ENCODE peak calls at places on chromosomes 4 and X, in five cellular contexts. One of them, this sample, is unnamed.

GRCh38 chrX:50812995-50813842 is 775 bp downstream of the SHROOM4 start:
- DNase-seq in activated CD4-positive, alpha-beta T cell treated with anti-CD3 and anti-CD28 coated beads, Interleukin-2, amount 50 U/mL, for 1 hour: no peak
- DNase-seq in NCI-H1436: no peak
- DNase-seq in T-helper 1 cell: no peak
- DNase-seq in activated CD4-positive, CD25-positive, alpha-beta regulatory T cell treated with anti-CD3 and anti-CD28 coated beads, Interleukin-2, amount 50 U/mL, for 72 hours: no peak
- DNase-seq in this sample: no peak

GRCh38 chr4:100075486-100076270 is 114.6 kb downstream of the DDIT4L start:
- DNase-seq in activated CD4-positive, alpha-beta T cell treated with anti-CD3 and anti-CD28 coated beads, Interleukin-2, amount 50 U/mL, for 1 hour: no peak
- DNase-seq in NCI-H1436: no peak
- DNase-seq in T-helper 1 cell: no peak
- DNase-seq in activated CD4-positive, CD25-positive, alpha-beta regulatory T cell treated with anti-CD3 and anti-CD28 coated beads, Interleukin-2, amount 50 U/mL, for 72 hours: no peak
- DNase-seq in this sample: no peak

GRCh38 chr4:7201351-7202305 is 9.3 kb downstream of the SORCS2 start:
- DNase-seq in activated CD4-positive, alpha-beta T cell treated with anti-CD3 and anti-CD28 coated beads, Interleukin-2, amount 50 U/mL, for 1 hour: no peak
- DNase-seq in NCI-H1436: no peak
- DNase-seq in T-helper 1 cell: no peak
- DNase-seq in activated CD4-positive, CD25-positive, alpha-beta regulatory T cell treated with anti-CD3 and anti-CD28 coated beads, Interleukin-2, amount 50 U/mL, for 72 hours: no peak
- DNase-seq in this sample: no peak

GRCh38 chr4:118941149-118941548 is 52.5 kb downstream of the SYNPO2 start:
- DNase-seq in activated CD4-positive, alpha-beta T cell treated with anti-CD3 and anti-CD28 coated beads, Interleukin-2, amount 50 U/mL, for 1 hour: no peak
- DNase-seq in NCI-H1436: no peak
- DNase-seq in T-helper 1 cell: no peak
- DNase-seq in activated CD4-positive, CD25-positive, alpha-beta regulatory T cell treated with anti-CD3 and anti-CD28 coated beads, Interleukin-2, amount 50 U/mL, for 72 hours: no peak
- DNase-seq in this sample: no peak

GRCh38 chr4:105496899-105497298 is 23.0 kb upstream of the PPA2 start:
- DNase-seq in activated CD4-positive, alpha-beta T cell treated with anti-CD3 and anti-CD28 coated beads, Interleukin-2, amount 50 U/mL, for 1 hour: no peak
- DNase-seq in NCI-H1436: no peak
- DNase-seq in T-helper 1 cell: no peak
- DNase-seq in activated CD4-positive, CD25-positive, alpha-beta regulatory T cell treated with anti-CD3 and anti-CD28 coated beads, Interleukin-2, amount 50 U/mL, for 72 hours: no peak
- DNase-seq in this sample: no peak

GRCh38 chr4:178471385-178471784 is 1029.1 kb upstream of the AGA start:
- DNase-seq in activated CD4-positive, alpha-beta T cell treated with anti-CD3 and anti-CD28 coated beads, Interleukin-2, amount 50 U/mL, for 1 hour: no peak
- DNase-seq in NCI-H1436: no peak
- DNase-seq in T-helper 1 cell: no peak
- DNase-seq in activated CD4-positive, CD25-positive, alpha-beta regulatory T cell treated with anti-CD3 and anti-CD28 coated beads, Interleukin-2, amount 50 U/mL, for 72 hours: no peak
- DNase-seq in this sample: no peak

GRCh38 chrX:9902651-9903050 is 64.5 kb upstream of the CLDN34 start:
- DNase-seq in activated CD4-positive, alpha-beta T cell treated with anti-CD3 and anti-CD28 coated beads, Interleukin-2, amount 50 U/mL, for 1 hour: no peak
- DNase-seq in NCI-H1436: no peak
- DNase-seq in T-helper 1 cell: no peak
- DNase-seq in activated CD4-positive, CD25-positive, alpha-beta regulatory T cell treated with anti-CD3 and anti-CD28 coated beads, Interleukin-2, amount 50 U/mL, for 72 hours: no peak
- DNase-seq in this sample: no peak

GRCh38 chr4:5110901-5111300 is 59.6 kb downstream of the STK32B start:
- DNase-seq in activated CD4-positive, alpha-beta T cell treated with anti-CD3 and anti-CD28 coated beads, Interleukin-2, amount 50 U/mL, for 1 hour: no peak
- DNase-seq in NCI-H1436: no peak
- DNase-seq in T-helper 1 cell: no peak
- DNase-seq in activated CD4-positive, CD25-positive, alpha-beta regulatory T cell treated with anti-CD3 and anti-CD28 coated beads, Interleukin-2, amount 50 U/mL, for 72 hours: no peak
- DNase-seq in this sample: no peak

GRCh38 chrX:65572971-65573370 is 38.4 kb upstream of the LAS1L start:
- DNase-seq in activated CD4-positive, alpha-beta T cell treated with anti-CD3 and anti-CD28 coated beads, Interleukin-2, amount 50 U/mL, for 1 hour: no peak
- DNase-seq in NCI-H1436: no peak
- DNase-seq in T-helper 1 cell: no peak
- DNase-seq in activated CD4-positive, CD25-positive, alpha-beta regulatory T cell treated with anti-CD3 and anti-CD28 coated beads, Interleukin-2, amount 50 U/mL, for 72 hours: no peak
- DNase-seq in this sample: no peak

GRCh38 chrX:431032-431431 is 44.3 kb upstream of the PPP2R3B start:
- DNase-seq in activated CD4-positive, alpha-beta T cell treated with anti-CD3 and anti-CD28 coated beads, Interleukin-2, amount 50 U/mL, for 1 hour: no peak
- DNase-seq in NCI-H1436: no peak
- DNase-seq in T-helper 1 cell: no peak
- DNase-seq in activated CD4-positive, CD25-positive, alpha-beta regulatory T cell treated with anti-CD3 and anti-CD28 coated beads, Interleukin-2, amount 50 U/mL, for 72 hours: no peak
- DNase-seq in this sample: no peak

GRCh38 chr4:175234162-175234561 is 316.0 kb downstream of the ADAM29 start:
- DNase-seq in activated CD4-positive, alpha-beta T cell treated with anti-CD3 and anti-CD28 coated beads, Interleukin-2, amount 50 U/mL, for 1 hour: no peak
- DNase-seq in NCI-H1436: no peak
- DNase-seq in T-helper 1 cell: no peak
- DNase-seq in activated CD4-positive, CD25-positive, alpha-beta regulatory T cell treated with anti-CD3 and anti-CD28 coated beads, Interleukin-2, amount 50 U/mL, for 72 hours: no peak
- DNase-seq in this sample: no peak

GRCh38 chr4:40729555-40729954 is 20.2 kb upstream of the NSUN7 start:
- DNase-seq in activated CD4-positive, alpha-beta T cell treated with anti-CD3 and anti-CD28 coated beads, Interleukin-2, amount 50 U/mL, for 1 hour: no peak
- DNase-seq in NCI-H1436: no peak
- DNase-seq in T-helper 1 cell: no peak
- DNase-seq in activated CD4-positive, CD25-positive, alpha-beta regulatory T cell treated with anti-CD3 and anti-CD28 coated beads, Interleukin-2, amount 50 U/mL, for 72 hours: no peak
- DNase-seq in this sample: no peak

GRCh38 chr4:141912831-141913230 is 276.4 kb downstream of the IL15 start:
- DNase-seq in activated CD4-positive, alpha-beta T cell treated with anti-CD3 and anti-CD28 coated beads, Interleukin-2, amount 50 U/mL, for 1 hour: no peak
- DNase-seq in NCI-H1436: no peak
- DNase-seq in T-helper 1 cell: no peak
- DNase-seq in activated CD4-positive, CD25-positive, alpha-beta regulatory T cell treated with anti-CD3 and anti-CD28 coated beads, Interleukin-2, amount 50 U/mL, for 72 hours: no peak
- DNase-seq in this sample: no peak

GRCh38 chr4:30600246-30600645 is 119.9 kb upstream of the PCDH7 start:
- DNase-seq in activated CD4-positive, alpha-beta T cell treated with anti-CD3 and anti-CD28 coated beads, Interleukin-2, amount 50 U/mL, for 1 hour: no peak
- DNase-seq in NCI-H1436: no peak
- DNase-seq in T-helper 1 cell: no peak
- DNase-seq in activated CD4-positive, CD25-positive, alpha-beta regulatory T cell treated with anti-CD3 and anti-CD28 coated beads, Interleukin-2, amount 50 U/mL, for 72 hours: no peak
- DNase-seq in this sample: no peak

GRCh38 chr4:175054980-175055379 is 136.8 kb downstream of the ADAM29 start:
- DNase-seq in activated CD4-positive, alpha-beta T cell treated with anti-CD3 and anti-CD28 coated beads, Interleukin-2, amount 50 U/mL, for 1 hour: no peak
- DNase-seq in NCI-H1436: no peak
- DNase-seq in T-helper 1 cell: no peak
- DNase-seq in activated CD4-positive, CD25-positive, alpha-beta regulatory T cell treated with anti-CD3 and anti-CD28 coated beads, Interleukin-2, amount 50 U/mL, for 72 hours: no peak
- DNase-seq in this sample: no peak

GRCh38 chr4:54433686-54434085 is 204.6 kb downstream of the PDGFRA start:
- DNase-seq in activated CD4-positive, alpha-beta T cell treated with anti-CD3 and anti-CD28 coated beads, Interleukin-2, amount 50 U/mL, for 1 hour: no peak
- DNase-seq in NCI-H1436: no peak
- DNase-seq in T-helper 1 cell: no peak
- DNase-seq in activated CD4-positive, CD25-positive, alpha-beta regulatory T cell treated with anti-CD3 and anti-CD28 coated beads, Interleukin-2, amount 50 U/mL, for 72 hours: no peak
- DNase-seq in this sample: no peak

GRCh38 chr4:66023061-66023460 is 352.8 kb upstream of the EPHA5 start:
- DNase-seq in activated CD4-positive, alpha-beta T cell treated with anti-CD3 and anti-CD28 coated beads, Interleukin-2, amount 50 U/mL, for 1 hour: no peak
- DNase-seq in NCI-H1436: no peak
- DNase-seq in T-helper 1 cell: no peak
- DNase-seq in activated CD4-positive, CD25-positive, alpha-beta regulatory T cell treated with anti-CD3 and anti-CD28 coated beads, Interleukin-2, amount 50 U/mL, for 72 hours: no peak
- DNase-seq in this sample: no peak

GRCh38 chr4:94626942-94627341 is 130.8 kb upstream of the BMPR1B start:
- DNase-seq in activated CD4-positive, alpha-beta T cell treated with anti-CD3 and anti-CD28 coated beads, Interleukin-2, amount 50 U/mL, for 1 hour: no peak
- DNase-seq in NCI-H1436: no peak
- DNase-seq in T-helper 1 cell: no peak
- DNase-seq in activated CD4-positive, CD25-positive, alpha-beta regulatory T cell treated with anti-CD3 and anti-CD28 coated beads, Interleukin-2, amount 50 U/mL, for 72 hours: no peak
- DNase-seq in this sample: no peak

GRCh38 chr4:5459236-5459635 is 249.1 kb downstream of the EVC2 start:
- DNase-seq in activated CD4-positive, alpha-beta T cell treated with anti-CD3 and anti-CD28 coated beads, Interleukin-2, amount 50 U/mL, for 1 hour: no peak
- DNase-seq in NCI-H1436: no peak
- DNase-seq in T-helper 1 cell: no peak
- DNase-seq in activated CD4-positive, CD25-positive, alpha-beta regulatory T cell treated with anti-CD3 and anti-CD28 coated beads, Interleukin-2, amount 50 U/mL, for 72 hours: no peak
- DNase-seq in this sample: no peak

GRCh38 chr4:153595894-153596601 is 88.0 kb upstream of the TLR2 start:
- DNase-seq in activated CD4-positive, alpha-beta T cell treated with anti-CD3 and anti-CD28 coated beads, Interleukin-2, amount 50 U/mL, for 1 hour: no peak
- DNase-seq in NCI-H1436: no peak
- DNase-seq in T-helper 1 cell: no peak
- DNase-seq in activated CD4-positive, CD25-positive, alpha-beta regulatory T cell treated with anti-CD3 and anti-CD28 coated beads, Interleukin-2, amount 50 U/mL, for 72 hours: no peak
- DNase-seq in this sample: no peak

GRCh38 chr4:102625232-102625930 is 124.2 kb downstream of the NFKB1 start:
- DNase-seq in activated CD4-positive, alpha-beta T cell treated with anti-CD3 and anti-CD28 coated beads, Interleukin-2, amount 50 U/mL, for 1 hour: peak
- DNase-seq in NCI-H1436: peak
- DNase-seq in T-helper 1 cell: peak
- DNase-seq in activated CD4-positive, CD25-positive, alpha-beta regulatory T cell treated with anti-CD3 and anti-CD28 coated beads, Interleukin-2, amount 50 U/mL, for 72 hours: peak
- DNase-seq in this sample: no peak

GRCh38 chrX:12779534-12779933 is 11.7 kb upstream of the PRPS2 start:
- DNase-seq in activated CD4-positive, alpha-beta T cell treated with anti-CD3 and anti-CD28 coated beads, Interleukin-2, amount 50 U/mL, for 1 hour: no peak
- DNase-seq in NCI-H1436: no peak
- DNase-seq in T-helper 1 cell: no peak
- DNase-seq in activated CD4-positive, CD25-positive, alpha-beta regulatory T cell treated with anti-CD3 and anti-CD28 coated beads, Interleukin-2, amount 50 U/mL, for 72 hours: no peak
- DNase-seq in this sample: no peak

GRCh38 chrX:34557733-34558132 is 99.4 kb downstream of the TMEM47 start:
- DNase-seq in activated CD4-positive, alpha-beta T cell treated with anti-CD3 and anti-CD28 coated beads, Interleukin-2, amount 50 U/mL, for 1 hour: no peak
- DNase-seq in NCI-H1436: no peak
- DNase-seq in T-helper 1 cell: no peak
- DNase-seq in activated CD4-positive, CD25-positive, alpha-beta regulatory T cell treated with anti-CD3 and anti-CD28 coated beads, Interleukin-2, amount 50 U/mL, for 72 hours: no peak
- DNase-seq in this sample: no peak

GRCh38 chrX:110082156-110082555 is 79.2 kb downstream of the TMEM164 start:
- DNase-seq in activated CD4-positive, alpha-beta T cell treated with anti-CD3 and anti-CD28 coated beads, Interleukin-2, amount 50 U/mL, for 1 hour: no peak
- DNase-seq in NCI-H1436: no peak
- DNase-seq in T-helper 1 cell: no peak
- DNase-seq in activated CD4-positive, CD25-positive, alpha-beta regulatory T cell treated with anti-CD3 and anti-CD28 coated beads, Interleukin-2, amount 50 U/mL, for 72 hours: no peak
- DNase-seq in this sample: no peak

GRCh38 chr4:68724922-68725321 is 54.5 kb upstream of the UGT2B15 start:
- DNase-seq in activated CD4-positive, alpha-beta T cell treated with anti-CD3 and anti-CD28 coated beads, Interleukin-2, amount 50 U/mL, for 1 hour: no peak
- DNase-seq in NCI-H1436: no peak
- DNase-seq in T-helper 1 cell: no peak
- DNase-seq in activated CD4-positive, CD25-positive, alpha-beta regulatory T cell treated with anti-CD3 and anti-CD28 coated beads, Interleukin-2, amount 50 U/mL, for 72 hours: no peak
- DNase-seq in this sample: no peak